ENCODE peak calls at places on chromosome 11, in six cellular contexts. I is upper lobe of right lung, W is fibroblast of mammary gland, D is endodermal cell, E is upper lobe of left lung, T is GM12865. Y is an unnamed sample.

GRCh38 chr11:119509277-119509841 is 86.4 kb upstream of the THY1 start:
- DNase-seq in I (no peak), D (no peak), E (no peak), T (peak), W (peak), Y (no peak)

GRCh38 chr11:65864758-65865471 is 4.7 kb downstream of the MUS81 start:
- DNase-seq in W (no peak), I (peak), T (peak), E (peak), D (no peak), Y (no peak)

GRCh38 chr11:87600938-87601337 is 563.2 kb downstream of the TMEM135 start:
- DNase-seq in D (no peak), I (no peak), E (no peak), W (no peak), T (no peak), Y (no peak)

GRCh38 chr11:19664896-19665548 is 47.6 kb upstream of the NAV2 start:
- DNase-seq in W (peak), D (no peak), I (no peak), E (peak), T (no peak), Y (peak)

GRCh38 chr11:30322162-30322561 is 742 bp upstream of the ARL14EP start:
- DNase-seq in E (no peak), I (no peak), D (no peak), W (no peak), T (no peak), Y (no peak)

GRCh38 chr11:40188848-40189247 is 1270.6 kb downstream of the LRRC4C start:
- DNase-seq in D (no peak), I (no peak), W (no peak), E (peak), T (no peak), Y (no peak)

GRCh38 chr11:34859496-34859895 is 56.7 kb downstream of the APIP start:
- DNase-seq in T (no peak), D (peak), I (no peak), W (no peak), E (no peak), Y (no peak)

GRCh38 chr11:69834811-69835800 is 15.9 kb upstream of the FGF3 start:
- DNase-seq in T (no peak), W (no peak), E (no peak), D (peak), I (peak), Y (no peak)

GRCh38 chr11:126063510-126063858 is 818 bp upstream of the CDON start:
- DNase-seq in W (no peak), D (no peak), E (no peak), T (no peak), I (no peak), Y (no peak)

GRCh38 chr11:126062679-126063509 is at the start of gene CDON:
- DNase-seq in D (peak), W (peak), T (peak), E (peak), I (peak), Y (peak)

GRCh38 chr11:126060651-126061220 is 1.9 kb downstream of the CDON start:
- DNase-seq in I (no peak), E (no peak), D (no peak), W (no peak), T (no peak), Y (no peak)

GRCh38 chr11:126059238-126059761 is 3.4 kb downstream of the CDON start:
- DNase-seq in E (no peak), D (no peak), I (no peak), T (no peak), W (no peak), Y (no peak)

GRCh38 chr11:126061707-126062678 is 673 bp downstream of the CDON start:
- DNase-seq in W (peak), D (peak), I (no peak), T (peak), E (peak), Y (peak)
- TF ChIP-seq CTCF in W (peak), D (peak), I (peak), T (no peak), E (peak), Y (peak)

GRCh38 chr11:62721994-62722393 is 5.3 kb downstream of the HNRNPUL2 start:
- DNase-seq in T (no peak), W (peak), I (no peak), D (no peak), E (no peak), Y (no peak)
- TF ChIP-seq CTCF in T (no peak), W (peak), I (no peak), D (peak), E (no peak), Y (no peak)

GRCh38 chr11:32916361-32916760 is 23.8 kb downstream of the QSER1 start:
- DNase-seq in E (no peak), I (no peak), W (no peak), T (no peak), D (no peak), Y (no peak)
- TF ChIP-seq CTCF in E (no peak), I (no peak), W (no peak), T (no peak), D (no peak), Y (no peak)

DNA sequence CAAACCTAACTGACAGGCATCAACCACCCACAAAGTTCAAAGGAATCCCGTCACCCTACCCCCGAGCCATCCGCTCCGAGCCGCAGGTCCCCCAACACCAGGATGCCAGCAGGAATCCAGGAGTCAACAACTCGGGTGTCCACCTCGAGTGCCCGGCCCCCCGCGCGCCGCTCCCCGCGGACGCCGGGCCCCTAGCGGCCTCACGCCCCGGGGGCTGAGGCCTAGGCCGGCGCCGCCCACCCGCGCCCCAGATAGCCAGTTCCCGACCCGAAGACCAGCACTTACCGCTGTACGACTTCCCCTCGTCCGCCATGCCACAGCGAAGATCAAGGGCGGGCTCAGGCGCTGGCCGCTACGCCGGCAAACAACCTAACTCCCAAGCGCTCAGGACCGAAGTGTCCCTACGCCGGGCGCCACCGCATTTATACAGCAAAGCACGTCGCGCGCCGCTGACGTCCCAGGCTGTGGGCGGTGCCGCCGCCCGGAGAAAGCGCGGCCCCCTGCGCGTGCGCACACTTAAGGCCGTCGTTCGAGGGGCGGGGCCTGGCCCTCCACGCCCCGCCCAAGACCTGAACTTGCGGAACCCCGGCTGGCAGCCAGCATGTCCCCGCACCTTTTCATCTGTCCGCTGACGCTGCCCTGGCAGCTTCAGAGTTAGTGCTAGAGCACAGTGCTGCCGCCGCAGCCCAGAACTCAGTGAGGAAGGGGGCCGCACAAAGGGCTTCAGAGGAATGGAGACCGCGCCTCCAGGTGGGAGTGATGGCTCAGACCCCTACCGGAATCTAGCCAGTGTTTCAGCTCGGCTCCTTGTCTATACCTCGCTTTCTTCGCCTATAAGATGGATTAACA is at the start of gene NXF1:
- DNase-seq in I (peak), W (peak), E (peak), T (peak), D (peak), Y (peak)
- TF ChIP-seq CTCF in I (peak), W (no peak), E (no peak), T (peak), D (peak), Y (no peak)

DNA sequence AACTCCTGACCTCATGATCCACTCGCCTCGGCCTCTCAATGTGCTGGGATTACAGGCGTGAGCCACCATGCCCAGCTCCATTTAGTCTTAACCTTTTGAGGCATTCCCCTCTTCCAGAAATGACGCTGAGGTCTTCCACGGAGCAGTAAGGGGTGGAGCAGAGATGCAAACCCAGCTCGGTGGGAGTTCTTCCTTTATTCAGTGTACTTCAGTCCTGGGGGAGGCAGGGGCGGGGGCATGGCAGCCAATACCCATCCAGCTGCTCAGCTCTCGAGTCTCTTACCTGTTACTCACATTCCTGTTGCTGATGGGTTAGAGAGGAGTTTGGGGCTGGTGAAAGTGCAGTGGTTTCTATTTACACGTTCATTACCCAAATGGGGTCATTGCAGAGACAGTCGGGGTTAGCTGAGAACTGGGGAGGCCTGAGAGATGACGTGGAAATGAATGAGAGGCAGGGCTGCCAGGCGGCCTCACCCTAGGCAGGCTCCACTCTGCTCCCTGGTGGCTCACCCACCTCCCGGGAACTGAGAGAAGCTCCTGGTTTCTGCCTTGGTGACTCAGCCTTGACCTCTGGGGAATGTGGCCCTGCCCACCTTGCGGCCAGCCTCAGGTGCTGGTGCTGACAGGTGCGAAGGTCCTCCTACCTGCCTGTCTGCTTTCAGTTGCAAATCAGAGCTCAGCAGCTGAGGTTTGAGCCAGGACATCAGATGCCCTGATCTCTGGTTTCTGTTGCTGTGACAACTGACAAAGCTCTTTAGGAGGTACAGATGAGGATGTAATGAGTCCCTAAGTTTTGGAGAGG is 13.4 kb upstream of the ST14 start:
- DNase-seq in E (peak), W (peak), D (peak), I (peak), T (peak), Y (peak)
- TF ChIP-seq CTCF in E (no peak), W (peak), D (peak), I (peak), T (no peak), Y (peak)

Y was measured in MCF 10A.